ENCODE peak calls at places on chromosomes 11 and 22, in ten cellular contexts. I, W, T, A, X, S, R, F, C and B are unnamed samples.

GRCh38 chr22:45042263-45042662 is 32.5 kb upstream of the PHF21B start:
- DNase-seq in W (no peak), I (no peak), R (no peak), X (no peak), S (no peak), A (no peak), F (no peak), T (no peak), C (no peak), B (no peak)

GRCh38 chr11:45568031-45568430 is 97.4 kb downstream of the CHST1 start:
- DNase-seq in I (no peak), R (no peak), W (no peak), A (no peak), C (no peak), F (no peak), X (no peak), S (no peak), T (no peak), B (no peak)

GRCh38 chr11:120675171-120675570 is 163.6 kb downstream of the GRIK4 start:
- DNase-seq in R (no peak), F (no peak), A (no peak), W (no peak), S (no peak), T (no peak), X (peak; percentile 18), I (no peak), C (no peak), B (no peak)

GRCh38 chr11:65280646-65281045 is 18.9 kb downstream of the POLA2 start:
- DNase-seq in A (no peak), W (no peak), I (no peak), R (no peak), T (no peak), C (no peak), X (no peak), F (no peak), S (no peak), B (no peak)

GRCh38 chr11:13260963-13261599 is 16.5 kb upstream of the BMAL1 start:
- DNase-seq in S (no peak), C (no peak), T (no peak), A (no peak), I (peak; percentile 34), W (no peak), X (peak; percentile 21), F (no peak), R (no peak), B (no peak)

GRCh38 chr11:19403196-19403895 is 162.6 kb upstream of the E2F8 start:
- DNase-seq in W (no peak), R (no peak), C (no peak), I (no peak), S (no peak), A (peak; percentile 36), F (no peak), T (no peak), X (no peak), B (no peak)

GRCh38 chr11:113162590-113162961 is 151.8 kb upstream of the TTC12 start:
- DNase-seq in X (peak; percentile 20), C (no peak), F (no peak), S (peak; percentile 44), R (no peak), T (no peak), I (no peak), W (no peak), A (peak; percentile 75), B (no peak)

GRCh38 chr11:66752148-66752547 is 23.1 kb upstream of the SPTBN2 start:
- DNase-seq in F (no peak), S (no peak), A (no peak), W (no peak), X (no peak), C (no peak), R (no peak), T (no peak), I (no peak), B (no peak)

GRCh38 chr22:35913925-35914324 is 114.7 kb downstream of the RBFOX2 start:
- DNase-seq in S (no peak), W (no peak), I (no peak), T (no peak), C (no peak), A (no peak), X (no peak), F (no peak), R (no peak), B (no peak)

GRCh38 chr11:85809881-85810280 is 1.1 kb downstream of the SYTL2 start:
- DNase-seq in A (peak; percentile 2), I (no peak), S (peak; percentile 34), W (no peak), C (peak; percentile 86), X (no peak), R (no peak), F (no peak), T (peak; percentile 27), B (no peak)

GRCh38 chr22:20967697-20968201 is 694 bp downstream of the AIFM3 start:
- DNase-seq in W (no peak), X (no peak), T (no peak), I (no peak), A (no peak), S (no peak), C (peak; percentile 57), R (no peak), F (no peak), B (no peak)

GRCh38 chr11:77138106-77138649 is 10.1 kb downstream of the MYO7A start:
- DNase-seq in R (no peak), A (no peak), W (no peak), I (no peak), F (no peak), S (no peak), X (no peak), C (no peak), T (no peak), B (no peak)